ENCODE peak calls at places on chromosomes 16 and 17, in seven cellular contexts. N, M, B, D, K, J and X are unnamed samples.

GRCh38 chr16:1152651-1153259 is at the start of gene CACNA1H:
- DNase-seq in N (no peak), M (peak; percentile 74), B (peak; percentile 45), D (no peak), K (peak; percentile 79), J (peak; percentile 53), X (no peak)

GRCh38 chr16:85927326-85927725 is 28.4 kb downstream of the IRF8 start:
- DNase-seq in N (no peak), M (no peak), B (no peak), D (no peak), K (no peak), J (no peak), X (no peak)

GRCh38 chr16:83113317-83113716 is 486.5 kb downstream of the CDH13 start:
- DNase-seq in N (peak; percentile 34), M (peak; percentile 42), B (no peak), D (no peak), K (no peak), J (no peak), X (no peak)

GRCh38 chr16:77335652-77336234 is 99.1 kb downstream of the ADAMTS18 start:
- DNase-seq in N (no peak), M (no peak), B (no peak), D (no peak), K (no peak), J (no peak), X (no peak)

GRCh38 chr17:9021158-9021984 is at the start of gene NTN1:
- DNase-seq in N (peak; percentile 11), M (peak; percentile 61), B (peak; percentile 61), D (peak; percentile 38), K (no peak), J (peak; percentile 65), X (no peak)

GRCh38 chr17:66633322-66633965 is 201.5 kb upstream of the CACNG5 start:
- DNase-seq in N (peak; percentile 21), M (no peak), B (no peak), D (no peak), K (no peak), J (no peak), X (no peak)

GRCh38 chr17:6257339-6257738 is 177.6 kb downstream of the AIPL1 start:
- DNase-seq in N (peak; percentile 8), M (peak; percentile 95), B (no peak), D (no peak), K (no peak), J (no peak), X (no peak)

GRCh38 chr16:77191259-77191969 is 424 bp downstream of the MON1B start:
- DNase-seq in N (peak; percentile 20), M (no peak), B (no peak), D (peak; percentile 31), K (no peak), J (no peak), X (no peak)

GRCh38 chr17:10589553-10590145 is 40.2 kb upstream of the MYH2 start:
- DNase-seq in N (no peak), M (no peak), B (no peak), D (no peak), K (no peak), J (no peak), X (no peak)

GRCh38 chr17:74011963-74012362 is 191.5 kb upstream of the RPL38 start:
- DNase-seq in N (no peak), M (no peak), B (no peak), D (no peak), K (no peak), J (no peak), X (no peak)

GRCh38 chr17:61204456-61204855 is 195.2 kb upstream of the TBX2 start:
- DNase-seq in N (no peak), M (no peak), B (no peak), D (no peak), K (no peak), J (no peak), X (no peak)
- H3K27ac ChIP-seq in N (peak overlapping the region; percentile 8), M (no peak overlapping the region), B (no peak overlapping the region), D (no peak overlapping the region), K (peak overlapping the region; percentile 7), J (no peak overlapping the region), X (peak overlapping the region; percentile 26)

DNA sequence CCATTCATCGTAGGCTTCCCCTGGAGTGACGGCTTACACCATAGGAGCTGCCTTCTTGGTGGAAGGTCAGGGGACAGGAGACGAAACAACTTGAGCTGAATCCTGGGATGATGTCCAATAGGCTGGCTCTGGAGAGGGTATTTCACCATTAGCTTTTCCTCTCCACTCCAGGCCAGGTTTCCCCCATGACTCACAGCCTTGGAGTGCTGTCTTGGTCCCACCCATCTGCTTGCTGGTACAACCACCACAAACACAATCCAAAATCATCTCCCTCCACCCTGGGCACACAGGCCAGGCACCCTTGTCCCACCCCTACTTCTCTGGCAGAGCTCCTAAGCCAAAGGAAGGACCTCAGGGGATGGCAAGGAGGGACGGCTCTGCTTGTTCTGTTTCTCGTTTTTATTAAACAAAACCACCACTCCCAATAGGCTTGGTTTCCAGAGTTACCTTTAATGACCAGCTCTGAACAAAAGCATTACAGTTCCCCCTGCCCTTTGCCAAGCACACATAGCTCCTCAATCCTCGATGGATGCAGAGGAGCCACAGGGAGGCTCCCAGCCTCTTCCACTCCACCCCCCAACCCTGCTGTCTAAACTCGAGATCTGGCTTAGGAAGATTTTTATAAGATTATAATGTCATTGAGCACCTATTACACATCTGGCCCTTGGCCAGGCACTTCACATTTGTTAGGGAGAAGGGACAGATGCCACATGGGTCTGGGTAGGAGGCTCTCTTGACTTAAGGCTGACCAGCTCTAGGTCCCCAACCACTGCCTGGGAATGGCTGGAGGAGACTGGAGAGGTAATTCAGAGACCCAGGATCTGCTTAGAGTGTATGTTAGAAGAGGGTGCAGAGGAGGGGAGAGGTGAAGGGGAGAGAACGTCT is 13.3 kb downstream of the CAVIN1 start:
- DNase-seq in N (peak; percentile 94), M (no peak), B (no peak), D (no peak), K (peak; percentile 68), J (peak; percentile 66), X (peak; percentile 92)
- H3K27ac ChIP-seq in N (peak overlapping the region; percentile 63), M (no peak overlapping the region), B (peak overlapping the region; percentile 76), D (peak overlapping the region; percentile 60), K (peak overlapping the region; percentile 75), J (peak overlapping the region; percentile 28), X (peak overlapping the region; percentile 89)

GRCh38 chr17:51636291-51636690 is 375.9 kb downstream of the UTP18 start:
- DNase-seq in N (no peak), M (no peak), B (no peak), D (no peak), K (no peak), J (no peak), X (no peak)
- H3K27ac ChIP-seq in N (no peak overlapping the region), M (no peak overlapping the region), B (no peak overlapping the region), D (no peak overlapping the region), K (no peak overlapping the region), J (no peak overlapping the region), X (no peak overlapping the region)

GRCh38 chr17:16027708-16028584 is 28.3 kb downstream of the TTC19 start:
- DNase-seq in N (peak; percentile 87), M (peak; percentile 50), B (no peak), D (no peak), K (no peak), J (no peak), X (peak; percentile 41)
- H3K27ac ChIP-seq in N (peak overlapping the region; percentile 62), M (peak overlapping the region; percentile 39), B (no peak overlapping the region), D (no peak overlapping the region), K (no peak overlapping the region), J (peak overlapping the region; percentile 4), X (peak overlapping the region; percentile 65)

GRCh38 chr16:12543700-12544476 is 259.8 kb downstream of the CPPED1 start:
- DNase-seq in N (no peak), M (no peak), B (no peak), D (no peak), K (no peak), J (no peak), X (no peak)
- H3K27ac ChIP-seq in N (no peak overlapping the region), M (no peak overlapping the region), B (no peak overlapping the region), D (no peak overlapping the region), K (no peak overlapping the region), J (no peak overlapping the region), X (no peak overlapping the region)

GRCh38 chr16:4393243-4393606 is 21.6 kb downstream of the VASN start:
- DNase-seq in N (no peak), M (no peak), B (no peak), D (no peak), K (no peak), J (no peak), X (no peak)

GRCh38 chr16:4390266-4391260 is 18.9 kb downstream of the VASN start:
- DNase-seq in N (no peak), M (no peak), B (no peak), D (no peak), K (no peak), J (no peak), X (no peak)

GRCh38 chr16:4389051-4389955 is 17.7 kb downstream of the VASN start:
- DNase-seq in N (no peak), M (no peak), B (no peak), D (no peak), K (no peak), J (no peak), X (no peak)

GRCh38 chr16:4392382-4393242 is 21.0 kb downstream of the VASN start:
- DNase-seq in N (peak; percentile 57), M (peak; percentile 73), B (no peak), D (no peak), K (peak; percentile 89), J (no peak), X (no peak)

GRCh38 chr16:4391635-4392381 is 20.2 kb downstream of the VASN start:
- DNase-seq in N (no peak), M (peak; percentile 76), B (no peak), D (no peak), K (no peak), J (no peak), X (no peak)
- H3K27ac ChIP-seq in N (peak overlapping the region; percentile 78), M (peak overlapping the region; percentile 82), B (no peak overlapping the region), D (no peak overlapping the region), K (peak overlapping the region; percentile 62), J (no peak overlapping the region), X (no peak overlapping the region)

DNA sequence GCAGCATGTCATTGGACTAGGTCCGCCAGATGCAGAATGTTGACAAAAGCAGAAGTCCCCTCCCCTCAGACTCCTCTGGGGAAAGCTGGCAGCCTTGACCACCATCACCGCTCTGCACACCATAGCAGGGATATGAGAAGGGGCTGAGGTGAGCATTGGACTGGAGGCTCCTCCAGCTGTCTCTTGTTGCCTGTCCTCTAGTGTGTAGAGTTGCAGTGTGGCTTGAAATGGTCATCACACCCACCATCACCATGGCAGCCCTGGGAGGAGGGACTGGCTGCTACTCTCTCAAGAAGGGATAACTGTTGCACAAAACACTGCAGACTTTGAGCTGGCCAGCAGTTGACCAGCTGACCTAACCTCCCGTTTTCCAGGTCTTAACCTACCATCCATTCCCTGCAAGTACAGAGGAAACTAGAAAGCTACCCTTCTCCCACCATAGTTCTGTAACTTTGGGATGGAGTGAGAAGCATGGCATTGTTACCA is 38.3 kb downstream of the HLF start:
- DNase-seq in N (no peak), M (no peak), B (no peak), D (no peak), K (no peak), J (no peak), X (no peak)
- H3K27ac ChIP-seq in N (no peak overlapping the region), M (no peak overlapping the region), B (no peak overlapping the region), D (no peak overlapping the region), K (no peak overlapping the region), J (no peak overlapping the region), X (no peak overlapping the region)